ENCODE peak calls at places on chromosomes 7 and 10, in ten cellular contexts. One of them, this sample, is unnamed.
A peak's percentile ranks its signal among the peaks of the same experiment; 100 is the strongest.

GRCh38 chr10:6694447-6695155 is 114.5 kb upstream of the PRKCQ start:
- DNase-seq in cardiac fibroblast: no peak
- DNase-seq in RCC 7860: peak; percentile 25
- DNase-seq in activated gamma-delta T cell treated with Interleukin-2 at 50 U/mL for 16 hours: no peak
- DNase-seq in HEK293T: no peak
- DNase-seq in neural progenitor cell: no peak
- DNase-seq in fibroblast of lung: peak; percentile 10
- DNase-seq in skeletal muscle cell: no peak
- DNase-seq in Calu3: no peak
- DNase-seq in NAMALWA: no peak
- DNase-seq in this sample: no peak

GRCh38 chr10:71727429-71728217 is 8.0 kb upstream of the C10orf105 start:
- DNase-seq in cardiac fibroblast: peak; percentile 12
- DNase-seq in RCC 7860: no peak
- DNase-seq in activated gamma-delta T cell treated with Interleukin-2 at 50 U/mL for 16 hours: peak; percentile 76
- DNase-seq in HEK293T: no peak
- DNase-seq in neural progenitor cell: no peak
- DNase-seq in fibroblast of lung: no peak
- DNase-seq in skeletal muscle cell: no peak
- DNase-seq in Calu3: peak; percentile 24
- DNase-seq in NAMALWA: peak; percentile 84
- DNase-seq in this sample: no peak

GRCh38 chr10:5105626-5106025 is 11.4 kb downstream of the AKR1C3 start:
- DNase-seq in cardiac fibroblast: peak; percentile 31
- DNase-seq in RCC 7860: no peak
- DNase-seq in activated gamma-delta T cell treated with Interleukin-2 at 50 U/mL for 16 hours: no peak
- DNase-seq in HEK293T: no peak
- DNase-seq in neural progenitor cell: no peak
- DNase-seq in fibroblast of lung: no peak
- DNase-seq in skeletal muscle cell: no peak
- DNase-seq in Calu3: no peak
- DNase-seq in NAMALWA: no peak
- DNase-seq in this sample: no peak

GRCh38 chr7:156816943-156817572 is 75.9 kb downstream of the LMBR1 start:
- DNase-seq in cardiac fibroblast: peak; percentile 58
- DNase-seq in RCC 7860: peak; percentile 45
- DNase-seq in activated gamma-delta T cell treated with Interleukin-2 at 50 U/mL for 16 hours: no peak
- DNase-seq in HEK293T: no peak
- DNase-seq in neural progenitor cell: peak; percentile 7
- DNase-seq in fibroblast of lung: peak; percentile 18
- DNase-seq in skeletal muscle cell: peak; percentile 2
- DNase-seq in Calu3: no peak
- DNase-seq in NAMALWA: peak; percentile 57
- DNase-seq in this sample: no peak

GRCh38 chr7:111232249-111233084 is 141.5 kb downstream of the LRRN3 start:
- DNase-seq in cardiac fibroblast: peak; percentile 75
- DNase-seq in RCC 7860: peak; percentile 71
- DNase-seq in activated gamma-delta T cell treated with Interleukin-2 at 50 U/mL for 16 hours: no peak
- DNase-seq in HEK293T: no peak
- DNase-seq in neural progenitor cell: no peak
- DNase-seq in fibroblast of lung: peak; percentile 76
- DNase-seq in skeletal muscle cell: peak; percentile 17
- DNase-seq in Calu3: no peak
- DNase-seq in NAMALWA: no peak
- DNase-seq in this sample: no peak

GRCh38 chr7:83060218-83060617 is 102.5 kb downstream of the PCLO start:
- DNase-seq in cardiac fibroblast: no peak
- DNase-seq in RCC 7860: no peak
- DNase-seq in activated gamma-delta T cell treated with Interleukin-2 at 50 U/mL for 16 hours: no peak
- DNase-seq in HEK293T: no peak
- DNase-seq in neural progenitor cell: no peak
- DNase-seq in fibroblast of lung: no peak
- DNase-seq in skeletal muscle cell: no peak
- DNase-seq in Calu3: no peak
- DNase-seq in NAMALWA: no peak
- DNase-seq in this sample: peak; percentile 96

GRCh38 chr7:69403169-69403568 is 195.1 kb upstream of the AUTS2 start:
- DNase-seq in cardiac fibroblast: no peak
- DNase-seq in RCC 7860: no peak
- DNase-seq in activated gamma-delta T cell treated with Interleukin-2 at 50 U/mL for 16 hours: no peak
- DNase-seq in HEK293T: peak; percentile 44
- DNase-seq in neural progenitor cell: peak; percentile 24
- DNase-seq in fibroblast of lung: no peak
- DNase-seq in skeletal muscle cell: no peak
- DNase-seq in Calu3: no peak
- DNase-seq in NAMALWA: peak; percentile 73
- DNase-seq in this sample: peak; percentile 18

GRCh38 chr10:34171957-34172527 is 643.1 kb downstream of the PARD3 start:
- DNase-seq in cardiac fibroblast: peak; percentile 25
- DNase-seq in RCC 7860: no peak
- DNase-seq in activated gamma-delta T cell treated with Interleukin-2 at 50 U/mL for 16 hours: no peak
- DNase-seq in HEK293T: no peak
- DNase-seq in neural progenitor cell: no peak
- DNase-seq in fibroblast of lung: peak; percentile 58
- DNase-seq in skeletal muscle cell: peak; percentile 26
- DNase-seq in Calu3: no peak
- DNase-seq in NAMALWA: no peak
- DNase-seq in this sample: no peak

GRCh38 chr10:72276421-72277339 is 3.0 kb downstream of the DDIT4 start:
- DNase-seq in cardiac fibroblast: peak; percentile 91
- DNase-seq in RCC 7860: no peak
- DNase-seq in activated gamma-delta T cell treated with Interleukin-2 at 50 U/mL for 16 hours: no peak
- DNase-seq in HEK293T: no peak
- DNase-seq in neural progenitor cell: no peak
- DNase-seq in fibroblast of lung: peak; percentile 45
- DNase-seq in skeletal muscle cell: peak; percentile 80
- DNase-seq in Calu3: peak; percentile 60
- DNase-seq in NAMALWA: no peak
- DNase-seq in this sample: no peak

GRCh38 chr7:35792472-35793224 is 8.2 kb upstream of the SEPTIN7 start:
- DNase-seq in cardiac fibroblast: peak; percentile 58
- DNase-seq in RCC 7860: no peak
- DNase-seq in activated gamma-delta T cell treated with Interleukin-2 at 50 U/mL for 16 hours: no peak
- DNase-seq in HEK293T: no peak
- DNase-seq in neural progenitor cell: no peak
- DNase-seq in fibroblast of lung: peak; percentile 25
- DNase-seq in skeletal muscle cell: peak; percentile 19
- DNase-seq in Calu3: no peak
- DNase-seq in NAMALWA: no peak
- DNase-seq in this sample: no peak

GRCh38 chr7:17320102-17320497 is 21.6 kb downstream of the AHR start:
- DNase-seq in cardiac fibroblast: no peak
- DNase-seq in RCC 7860: no peak
- DNase-seq in activated gamma-delta T cell treated with Interleukin-2 at 50 U/mL for 16 hours: no peak
- DNase-seq in HEK293T: no peak
- DNase-seq in neural progenitor cell: no peak
- DNase-seq in fibroblast of lung: peak; percentile 59
- DNase-seq in skeletal muscle cell: no peak
- DNase-seq in Calu3: no peak
- DNase-seq in NAMALWA: no peak
- DNase-seq in this sample: no peak

GRCh38 chr10:119439922-119440321 is 102.6 kb downstream of the RGS10 start:
- DNase-seq in cardiac fibroblast: no peak
- DNase-seq in RCC 7860: no peak
- DNase-seq in activated gamma-delta T cell treated with Interleukin-2 at 50 U/mL for 16 hours: no peak
- DNase-seq in HEK293T: no peak
- DNase-seq in neural progenitor cell: no peak
- DNase-seq in fibroblast of lung: no peak
- DNase-seq in skeletal muscle cell: no peak
- DNase-seq in Calu3: no peak
- DNase-seq in NAMALWA: no peak
- DNase-seq in this sample: no peak

GRCh38 chr10:106267591-106267990 is 896.9 kb downstream of the SORCS1 start:
- DNase-seq in cardiac fibroblast: no peak
- DNase-seq in RCC 7860: no peak
- DNase-seq in activated gamma-delta T cell treated with Interleukin-2 at 50 U/mL for 16 hours: no peak
- DNase-seq in HEK293T: no peak
- DNase-seq in neural progenitor cell: no peak
- DNase-seq in fibroblast of lung: no peak
- DNase-seq in skeletal muscle cell: no peak
- DNase-seq in Calu3: no peak
- DNase-seq in NAMALWA: no peak
- DNase-seq in this sample: no peak

GRCh38 chr7:140440593-140440992 is 36.7 kb downstream of the RAB19 start:
- DNase-seq in cardiac fibroblast: no peak
- DNase-seq in RCC 7860: no peak
- DNase-seq in activated gamma-delta T cell treated with Interleukin-2 at 50 U/mL for 16 hours: no peak
- DNase-seq in HEK293T: no peak
- DNase-seq in neural progenitor cell: no peak
- DNase-seq in fibroblast of lung: no peak
- DNase-seq in skeletal muscle cell: no peak
- DNase-seq in Calu3: no peak
- DNase-seq in NAMALWA: no peak
- DNase-seq in this sample: no peak

GRCh38 chr7:43569424-43569823 is 13.5 kb upstream of the STK17A start:
- DNase-seq in cardiac fibroblast: peak; percentile 86
- DNase-seq in RCC 7860: peak; percentile 95
- DNase-seq in activated gamma-delta T cell treated with Interleukin-2 at 50 U/mL for 16 hours: no peak
- DNase-seq in HEK293T: no peak
- DNase-seq in neural progenitor cell: no peak
- DNase-seq in fibroblast of lung: peak; percentile 96
- DNase-seq in skeletal muscle cell: peak; percentile 82
- DNase-seq in Calu3: no peak
- DNase-seq in NAMALWA: no peak
- DNase-seq in this sample: no peak

GRCh38 chr10:115095758-115096157 is 2.6 kb downstream of the ATRNL1 start:
- DNase-seq in cardiac fibroblast: no peak
- DNase-seq in RCC 7860: no peak
- DNase-seq in activated gamma-delta T cell treated with Interleukin-2 at 50 U/mL for 16 hours: no peak
- DNase-seq in HEK293T: no peak
- DNase-seq in neural progenitor cell: no peak
- DNase-seq in fibroblast of lung: no peak
- DNase-seq in skeletal muscle cell: no peak
- DNase-seq in Calu3: no peak
- DNase-seq in NAMALWA: no peak
- DNase-seq in this sample: no peak

GRCh38 chr10:77180794-77181193 is 456.8 kb downstream of the KCNMA1 start:
- DNase-seq in cardiac fibroblast: no peak
- DNase-seq in RCC 7860: peak; percentile 64
- DNase-seq in activated gamma-delta T cell treated with Interleukin-2 at 50 U/mL for 16 hours: no peak
- DNase-seq in HEK293T: no peak
- DNase-seq in neural progenitor cell: no peak
- DNase-seq in fibroblast of lung: peak; percentile 51
- DNase-seq in skeletal muscle cell: no peak
- DNase-seq in Calu3: no peak
- DNase-seq in NAMALWA: no peak
- DNase-seq in this sample: no peak

GRCh38 chr10:14190702-14191101 is 140.0 kb downstream of the FRMD4A start:
- DNase-seq in cardiac fibroblast: no peak
- DNase-seq in RCC 7860: no peak
- DNase-seq in activated gamma-delta T cell treated with Interleukin-2 at 50 U/mL for 16 hours: no peak
- DNase-seq in HEK293T: no peak
- DNase-seq in neural progenitor cell: no peak
- DNase-seq in fibroblast of lung: no peak
- DNase-seq in skeletal muscle cell: no peak
- DNase-seq in Calu3: no peak
- DNase-seq in NAMALWA: no peak
- DNase-seq in this sample: no peak

GRCh38 chr10:86401588-86402282 is 35.1 kb upstream of the GRID1 start:
- DNase-seq in cardiac fibroblast: peak; percentile 9
- DNase-seq in RCC 7860: no peak
- DNase-seq in activated gamma-delta T cell treated with Interleukin-2 at 50 U/mL for 16 hours: no peak
- DNase-seq in HEK293T: no peak
- DNase-seq in neural progenitor cell: peak; percentile 38
- DNase-seq in fibroblast of lung: no peak
- DNase-seq in skeletal muscle cell: no peak
- DNase-seq in Calu3: no peak
- DNase-seq in NAMALWA: no peak
- DNase-seq in this sample: no peak

GRCh38 chr10:36188054-36188453 is 546.0 kb upstream of the FZD8 start:
- DNase-seq in cardiac fibroblast: peak; percentile 30
- DNase-seq in RCC 7860: no peak
- DNase-seq in activated gamma-delta T cell treated with Interleukin-2 at 50 U/mL for 16 hours: no peak
- DNase-seq in HEK293T: no peak
- DNase-seq in neural progenitor cell: peak; percentile 34
- DNase-seq in fibroblast of lung: no peak
- DNase-seq in skeletal muscle cell: no peak
- DNase-seq in Calu3: no peak
- DNase-seq in NAMALWA: no peak
- DNase-seq in this sample: no peak

GRCh38 chr7:94972296-94972695 is 64.9 kb downstream of the PPP1R9A start:
- DNase-seq in cardiac fibroblast: peak; percentile 21
- DNase-seq in RCC 7860: peak; percentile 98
- DNase-seq in activated gamma-delta T cell treated with Interleukin-2 at 50 U/mL for 16 hours: no peak
- DNase-seq in HEK293T: no peak
- DNase-seq in neural progenitor cell: no peak
- DNase-seq in fibroblast of lung: peak; percentile 88
- DNase-seq in skeletal muscle cell: peak; percentile 20
- DNase-seq in Calu3: peak; percentile 19
- DNase-seq in NAMALWA: no peak
- DNase-seq in this sample: peak; percentile 23

GRCh38 chr7:95718556-95719410 is 53.6 kb upstream of the DYNC1I1 start:
- DNase-seq in cardiac fibroblast: peak; percentile 52
- DNase-seq in RCC 7860: no peak
- DNase-seq in activated gamma-delta T cell treated with Interleukin-2 at 50 U/mL for 16 hours: no peak
- DNase-seq in HEK293T: peak; percentile 15
- DNase-seq in neural progenitor cell: no peak
- DNase-seq in fibroblast of lung: no peak
- DNase-seq in skeletal muscle cell: no peak
- DNase-seq in Calu3: no peak
- DNase-seq in NAMALWA: peak; percentile 42
- DNase-seq in this sample: peak; percentile 49

GRCh38 chr7:24318326-24318725 is 34.3 kb downstream of the NPY start:
- DNase-seq in cardiac fibroblast: peak; percentile 4
- DNase-seq in RCC 7860: no peak
- DNase-seq in activated gamma-delta T cell treated with Interleukin-2 at 50 U/mL for 16 hours: no peak
- DNase-seq in HEK293T: peak; percentile 9
- DNase-seq in neural progenitor cell: peak; percentile 63
- DNase-seq in fibroblast of lung: no peak
- DNase-seq in skeletal muscle cell: no peak
- DNase-seq in Calu3: no peak
- DNase-seq in NAMALWA: peak; percentile 47
- DNase-seq in this sample: no peak

GRCh38 chr7:151518781-151519044 is 982 bp downstream of the RHEB start:
- DNase-seq in cardiac fibroblast: no peak
- DNase-seq in RCC 7860: no peak
- DNase-seq in activated gamma-delta T cell treated with Interleukin-2 at 50 U/mL for 16 hours: no peak
- DNase-seq in HEK293T: no peak
- DNase-seq in neural progenitor cell: peak; percentile 49
- DNase-seq in fibroblast of lung: no peak
- DNase-seq in skeletal muscle cell: no peak
- DNase-seq in Calu3: no peak
- DNase-seq in NAMALWA: peak; percentile 68
- DNase-seq in this sample: no peak

GRCh38 chr7:140650367-140650766 is 9.8 kb upstream of the DENND2A start:
- DNase-seq in cardiac fibroblast: no peak
- DNase-seq in RCC 7860: no peak
- DNase-seq in activated gamma-delta T cell treated with Interleukin-2 at 50 U/mL for 16 hours: no peak
- DNase-seq in HEK293T: no peak
- DNase-seq in neural progenitor cell: no peak
- DNase-seq in fibroblast of lung: no peak
- DNase-seq in skeletal muscle cell: no peak
- DNase-seq in Calu3: no peak
- DNase-seq in NAMALWA: no peak
- DNase-seq in this sample: no peak

GRCh38 chr7:13639416-13639815 is 350.1 kb downstream of the ETV1 start:
- DNase-seq in cardiac fibroblast: no peak
- DNase-seq in RCC 7860: no peak
- DNase-seq in activated gamma-delta T cell treated with Interleukin-2 at 50 U/mL for 16 hours: no peak
- DNase-seq in HEK293T: no peak
- DNase-seq in neural progenitor cell: no peak
- DNase-seq in fibroblast of lung: no peak
- DNase-seq in skeletal muscle cell: no peak
- DNase-seq in Calu3: no peak
- DNase-seq in NAMALWA: no peak
- DNase-seq in this sample: peak; percentile 30

GRCh38 chr7:141200191-141201108 is 126.6 kb downstream of the TMEM178B start:
- DNase-seq in cardiac fibroblast: no peak
- DNase-seq in RCC 7860: no peak
- DNase-seq in activated gamma-delta T cell treated with Interleukin-2 at 50 U/mL for 16 hours: no peak
- DNase-seq in HEK293T: no peak
- DNase-seq in neural progenitor cell: no peak
- DNase-seq in fibroblast of lung: no peak
- DNase-seq in skeletal muscle cell: no peak
- DNase-seq in Calu3: no peak
- DNase-seq in NAMALWA: no peak
- DNase-seq in this sample: no peak

GRCh38 chr7:20208651-20209307 is 8.4 kb downstream of the MACC1 start:
- DNase-seq in cardiac fibroblast: no peak
- DNase-seq in RCC 7860: no peak
- DNase-seq in activated gamma-delta T cell treated with Interleukin-2 at 50 U/mL for 16 hours: no peak
- DNase-seq in HEK293T: no peak
- DNase-seq in neural progenitor cell: no peak
- DNase-seq in fibroblast of lung: no peak
- DNase-seq in skeletal muscle cell: no peak
- DNase-seq in Calu3: no peak
- DNase-seq in NAMALWA: no peak
- DNase-seq in this sample: no peak

This sample was measured in SHP77.